ENCODE peak calls at places on chromosomes 2 and 18, in nine cellular contexts. One of them, this sample, is unnamed.

GRCh38 chr2:26521054-26521912 is 43.4 kb upstream of the OTOF start:
- DNase-seq in IMR-90: no peak
- DNase-seq in brain microvascular endothelial cell: peak; percentile 7
- DNase-seq in AG04450: no peak
- DNase-seq in ovary: no peak
- DNase-seq in MCF 10A: peak; percentile 42
- DNase-seq in fibroblast of the aortic adventitia: no peak
- DNase-seq in nephron progenitor cell: peak; percentile 34
- DNase-seq in dorsolateral prefrontal cortex: no peak
- DNase-seq in this sample: peak; percentile 22

GRCh38 chr2:221254281-221254680 is 317.8 kb downstream of the EPHA4 start:
- DNase-seq in IMR-90: no peak
- DNase-seq in brain microvascular endothelial cell: no peak
- DNase-seq in AG04450: no peak
- DNase-seq in ovary: no peak
- DNase-seq in MCF 10A: peak; percentile 46
- DNase-seq in fibroblast of the aortic adventitia: no peak
- DNase-seq in nephron progenitor cell: peak; percentile 29
- DNase-seq in dorsolateral prefrontal cortex: no peak
- DNase-seq in this sample: no peak

GRCh38 chr2:13745324-13745723 is 887.2 kb upstream of the LRATD1 start:
- DNase-seq in IMR-90: no peak
- DNase-seq in brain microvascular endothelial cell: no peak
- DNase-seq in AG04450: no peak
- DNase-seq in ovary: no peak
- DNase-seq in MCF 10A: no peak
- DNase-seq in fibroblast of the aortic adventitia: no peak
- DNase-seq in nephron progenitor cell: peak; percentile 10
- DNase-seq in dorsolateral prefrontal cortex: no peak
- DNase-seq in this sample: no peak

GRCh38 chr18:37965572-37965970 is 400.0 kb upstream of the CELF4 start:
- DNase-seq in IMR-90: no peak
- DNase-seq in brain microvascular endothelial cell: no peak
- DNase-seq in AG04450: no peak
- DNase-seq in ovary: no peak
- DNase-seq in MCF 10A: peak; percentile 46
- DNase-seq in fibroblast of the aortic adventitia: no peak
- DNase-seq in nephron progenitor cell: no peak
- DNase-seq in dorsolateral prefrontal cortex: no peak
- DNase-seq in this sample: no peak

GRCh38 chr2:235734168-235734567 is 240.3 kb downstream of the AGAP1 start:
- DNase-seq in IMR-90: no peak
- DNase-seq in brain microvascular endothelial cell: no peak
- DNase-seq in AG04450: no peak
- DNase-seq in ovary: no peak
- DNase-seq in MCF 10A: no peak
- DNase-seq in fibroblast of the aortic adventitia: no peak
- DNase-seq in nephron progenitor cell: no peak
- DNase-seq in dorsolateral prefrontal cortex: no peak
- DNase-seq in this sample: no peak

GRCh38 chr2:38190542-38191218 is 114.7 kb upstream of the CYP1B1 start:
- DNase-seq in IMR-90: peak; percentile 47
- DNase-seq in brain microvascular endothelial cell: peak; percentile 22
- DNase-seq in AG04450: no peak
- DNase-seq in ovary: no peak
- DNase-seq in MCF 10A: no peak
- DNase-seq in fibroblast of the aortic adventitia: peak; percentile 95
- DNase-seq in nephron progenitor cell: no peak
- DNase-seq in dorsolateral prefrontal cortex: no peak
- DNase-seq in this sample: no peak

GRCh38 chr2:26904839-26905238 is 56.9 kb downstream of the DPYSL5 start:
- DNase-seq in IMR-90: no peak
- DNase-seq in brain microvascular endothelial cell: no peak
- DNase-seq in AG04450: no peak
- DNase-seq in ovary: no peak
- DNase-seq in MCF 10A: no peak
- DNase-seq in fibroblast of the aortic adventitia: no peak
- DNase-seq in nephron progenitor cell: no peak
- DNase-seq in dorsolateral prefrontal cortex: no peak
- DNase-seq in this sample: no peak

GRCh38 chr2:114127372-114127771 is 237.5 kb downstream of the ACTR3 start:
- DNase-seq in IMR-90: peak; percentile 42
- DNase-seq in brain microvascular endothelial cell: no peak
- DNase-seq in AG04450: no peak
- DNase-seq in ovary: no peak
- DNase-seq in MCF 10A: peak; percentile 33
- DNase-seq in fibroblast of the aortic adventitia: peak; percentile 47
- DNase-seq in nephron progenitor cell: no peak
- DNase-seq in dorsolateral prefrontal cortex: no peak
- DNase-seq in this sample: no peak

GRCh38 chr2:236507393-236508085 is 62.1 kb upstream of the ACKR3 start:
- DNase-seq in IMR-90: no peak
- DNase-seq in brain microvascular endothelial cell: no peak
- DNase-seq in AG04450: no peak
- DNase-seq in ovary: peak; percentile 69
- DNase-seq in MCF 10A: no peak
- DNase-seq in fibroblast of the aortic adventitia: peak; percentile 23
- DNase-seq in nephron progenitor cell: peak; percentile 82
- DNase-seq in dorsolateral prefrontal cortex: peak; percentile 5
- DNase-seq in this sample: peak; percentile 56

GRCh38 chr2:69786105-69786504 is 43.4 kb upstream of the GMCL1 start:
- DNase-seq in IMR-90: no peak
- DNase-seq in brain microvascular endothelial cell: no peak
- DNase-seq in AG04450: no peak
- DNase-seq in ovary: no peak
- DNase-seq in MCF 10A: no peak
- DNase-seq in fibroblast of the aortic adventitia: no peak
- DNase-seq in nephron progenitor cell: no peak
- DNase-seq in dorsolateral prefrontal cortex: no peak
- DNase-seq in this sample: no peak

GRCh38 chr2:69791045-69791444 is 38.4 kb upstream of the GMCL1 start:
- DNase-seq in IMR-90: no peak
- DNase-seq in brain microvascular endothelial cell: peak; percentile 74
- DNase-seq in AG04450: no peak
- DNase-seq in ovary: no peak
- DNase-seq in MCF 10A: no peak
- DNase-seq in fibroblast of the aortic adventitia: peak; percentile 64
- DNase-seq in nephron progenitor cell: no peak
- DNase-seq in dorsolateral prefrontal cortex: no peak
- DNase-seq in this sample: no peak

GRCh38 chr2:69790601-69790959 is 38.9 kb upstream of the GMCL1 start:
- DNase-seq in IMR-90: no peak
- DNase-seq in brain microvascular endothelial cell: no peak
- DNase-seq in AG04450: no peak
- DNase-seq in ovary: no peak
- DNase-seq in MCF 10A: no peak
- DNase-seq in fibroblast of the aortic adventitia: no peak
- DNase-seq in nephron progenitor cell: no peak
- DNase-seq in dorsolateral prefrontal cortex: no peak
- DNase-seq in this sample: no peak

GRCh38 chr2:69789129-69789528 is 40.3 kb upstream of the GMCL1 start:
- DNase-seq in IMR-90: peak; percentile 94
- DNase-seq in brain microvascular endothelial cell: peak; percentile 98
- DNase-seq in AG04450: peak; percentile 62
- DNase-seq in ovary: no peak
- DNase-seq in MCF 10A: no peak
- DNase-seq in fibroblast of the aortic adventitia: peak; percentile 70
- DNase-seq in nephron progenitor cell: peak; percentile 32
- DNase-seq in dorsolateral prefrontal cortex: no peak
- DNase-seq in this sample: peak; percentile 6

DNA sequence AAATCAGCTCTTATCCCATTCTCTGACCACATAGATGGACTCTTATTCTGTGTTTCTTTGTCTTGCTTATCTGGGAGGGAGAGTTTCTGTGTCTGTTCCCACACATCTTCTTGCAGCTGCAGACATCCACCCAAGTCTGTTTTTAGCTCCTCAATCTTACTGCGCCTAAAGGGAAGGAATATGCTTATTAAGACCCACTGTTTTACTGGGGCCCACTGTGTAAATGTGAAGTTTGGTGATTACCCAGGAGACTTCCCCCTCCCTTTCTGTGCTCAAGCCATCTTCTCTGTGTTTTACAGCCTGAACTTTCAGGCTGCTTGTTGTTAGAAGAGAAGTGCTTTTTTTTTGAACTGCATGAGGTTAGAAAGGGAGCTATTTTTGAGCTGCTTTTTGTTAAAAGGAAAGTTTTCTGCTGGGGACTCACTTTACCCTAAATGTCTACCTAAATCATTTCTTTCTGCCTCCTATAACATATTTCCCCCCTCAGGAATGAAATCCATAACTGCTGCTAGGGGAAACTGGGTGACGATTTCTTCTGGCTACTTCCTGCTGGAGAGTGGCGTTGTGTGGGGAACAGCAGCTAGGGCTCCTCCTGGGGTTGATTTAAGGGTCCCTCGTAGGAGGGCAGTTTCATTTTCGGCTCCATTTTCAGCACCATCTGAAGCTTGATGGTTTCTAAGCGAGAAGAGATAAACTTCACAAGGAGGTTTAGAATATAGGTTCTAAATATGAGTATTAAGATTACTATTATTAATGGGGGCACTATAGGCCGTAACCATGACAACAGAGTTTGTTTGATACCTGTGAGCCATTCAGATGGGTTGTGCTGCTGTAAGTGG is 39.5 kb upstream of the GMCL1 start:
- DNase-seq in IMR-90: peak; percentile 39
- DNase-seq in brain microvascular endothelial cell: peak; percentile 41
- DNase-seq in AG04450: no peak
- DNase-seq in ovary: peak; percentile 26
- DNase-seq in MCF 10A: no peak
- DNase-seq in fibroblast of the aortic adventitia: peak; percentile 55
- DNase-seq in nephron progenitor cell: peak; percentile 12
- DNase-seq in dorsolateral prefrontal cortex: no peak
- DNase-seq in this sample: no peak
- TF ChIP-seq CTCF in IMR-90: no peak
- TF ChIP-seq CTCF in brain microvascular endothelial cell: no peak
- TF ChIP-seq CTCF in AG04450: peak; percentile 21
- TF ChIP-seq CTCF in ovary: no peak
- TF ChIP-seq CTCF in MCF 10A: no peak
- TF ChIP-seq CTCF in fibroblast of the aortic adventitia: no peak
- TF ChIP-seq CTCF in nephron progenitor cell: no peak
- TF ChIP-seq CTCF in dorsolateral prefrontal cortex: no peak
- TF ChIP-seq CTCF in this sample: no peak

GRCh38 chr18:61435064-61435652 is 101.9 kb downstream of the CDH20 start:
- DNase-seq in IMR-90: peak; percentile 10
- DNase-seq in brain microvascular endothelial cell: peak; percentile 11
- DNase-seq in AG04450: no peak
- DNase-seq in ovary: no peak
- DNase-seq in MCF 10A: peak; percentile 34
- DNase-seq in fibroblast of the aortic adventitia: peak; percentile 4
- DNase-seq in nephron progenitor cell: peak; percentile 3
- DNase-seq in dorsolateral prefrontal cortex: no peak
- DNase-seq in this sample: no peak
- TF ChIP-seq CTCF in IMR-90: peak; percentile 44
- TF ChIP-seq CTCF in brain microvascular endothelial cell: peak; percentile 75
- TF ChIP-seq CTCF in AG04450: peak; percentile 62
- TF ChIP-seq CTCF in ovary: no peak
- TF ChIP-seq CTCF in MCF 10A: peak; percentile 29
- TF ChIP-seq CTCF in fibroblast of the aortic adventitia: peak; percentile 38
- TF ChIP-seq CTCF in nephron progenitor cell: peak; percentile 52
- TF ChIP-seq CTCF in dorsolateral prefrontal cortex: peak; percentile 23
- TF ChIP-seq CTCF in this sample: peak; percentile 71

GRCh38 chr2:197307236-197307932 is 3.2 kb downstream of the ANKRD44 start:
- DNase-seq in IMR-90: no peak
- DNase-seq in brain microvascular endothelial cell: no peak
- DNase-seq in AG04450: no peak
- DNase-seq in ovary: no peak
- DNase-seq in MCF 10A: no peak
- DNase-seq in fibroblast of the aortic adventitia: no peak
- DNase-seq in nephron progenitor cell: no peak
- DNase-seq in dorsolateral prefrontal cortex: no peak
- DNase-seq in this sample: no peak
- TF ChIP-seq CTCF in IMR-90: no peak
- TF ChIP-seq CTCF in brain microvascular endothelial cell: peak; percentile 29
- TF ChIP-seq CTCF in AG04450: peak; percentile 11
- TF ChIP-seq CTCF in ovary: no peak
- TF ChIP-seq CTCF in MCF 10A: no peak
- TF ChIP-seq CTCF in fibroblast of the aortic adventitia: peak; percentile 3
- TF ChIP-seq CTCF in nephron progenitor cell: no peak
- TF ChIP-seq CTCF in dorsolateral prefrontal cortex: peak; percentile 21
- TF ChIP-seq CTCF in this sample: no peak

DNA sequence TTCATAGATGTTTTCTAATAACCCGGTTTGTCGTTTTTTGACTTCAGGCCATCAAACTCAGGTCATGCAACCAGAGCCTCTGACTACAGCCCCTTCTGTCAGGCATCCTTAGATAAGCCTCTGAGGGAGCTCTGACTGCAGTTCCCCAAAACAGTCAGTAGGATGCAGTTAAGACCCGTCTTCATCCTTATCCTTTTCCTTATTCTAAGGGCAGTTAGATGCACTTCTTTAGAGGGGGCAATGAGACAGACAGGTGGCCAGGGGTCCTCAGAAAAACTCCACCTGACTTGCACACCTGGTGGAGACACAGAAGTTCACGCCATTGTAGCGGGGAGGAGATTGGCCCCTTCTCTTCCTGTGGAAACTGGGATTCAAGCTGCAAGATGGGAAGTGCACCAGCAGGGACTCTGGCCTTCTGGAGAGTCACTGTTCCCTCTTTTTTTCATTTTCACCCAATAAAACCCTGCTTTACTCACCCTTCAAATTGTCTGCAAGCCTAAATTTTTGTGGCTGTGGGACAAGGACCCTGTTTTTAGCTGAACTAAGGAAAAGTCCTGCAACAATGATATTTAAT is 104.8 kb upstream of the TFPI start:
- DNase-seq in IMR-90: peak; percentile 45
- DNase-seq in brain microvascular endothelial cell: peak; percentile 44
- DNase-seq in AG04450: peak; percentile 6
- DNase-seq in ovary: no peak
- DNase-seq in MCF 10A: peak; percentile 10
- DNase-seq in fibroblast of the aortic adventitia: peak; percentile 43
- DNase-seq in nephron progenitor cell: peak; percentile 5
- DNase-seq in dorsolateral prefrontal cortex: no peak
- DNase-seq in this sample: no peak
- TF ChIP-seq CTCF in IMR-90: peak; percentile 46
- TF ChIP-seq CTCF in brain microvascular endothelial cell: peak; percentile 76
- TF ChIP-seq CTCF in AG04450: peak; percentile 69
- TF ChIP-seq CTCF in ovary: no peak
- TF ChIP-seq CTCF in MCF 10A: no peak
- TF ChIP-seq CTCF in fibroblast of the aortic adventitia: peak; percentile 61
- TF ChIP-seq CTCF in nephron progenitor cell: peak; percentile 47
- TF ChIP-seq CTCF in dorsolateral prefrontal cortex: no peak
- TF ChIP-seq CTCF in this sample: peak; percentile 49

GRCh38 chr2:105787376-105788318 is 42.9 kb downstream of the NCK2 start:
- DNase-seq in IMR-90: no peak
- DNase-seq in brain microvascular endothelial cell: no peak
- DNase-seq in AG04450: no peak
- DNase-seq in ovary: no peak
- DNase-seq in MCF 10A: no peak
- DNase-seq in fibroblast of the aortic adventitia: no peak
- DNase-seq in nephron progenitor cell: no peak
- DNase-seq in dorsolateral prefrontal cortex: no peak
- DNase-seq in this sample: no peak
- TF ChIP-seq CTCF in IMR-90: peak; percentile 11
- TF ChIP-seq CTCF in brain microvascular endothelial cell: no peak
- TF ChIP-seq CTCF in AG04450: no peak
- TF ChIP-seq CTCF in ovary: no peak
- TF ChIP-seq CTCF in MCF 10A: no peak
- TF ChIP-seq CTCF in fibroblast of the aortic adventitia: no peak
- TF ChIP-seq CTCF in nephron progenitor cell: no peak
- TF ChIP-seq CTCF in dorsolateral prefrontal cortex: no peak
- TF ChIP-seq CTCF in this sample: no peak

GRCh38 chr2:212863185-212863588 is 288.2 kb downstream of the IKZF2 start:
- DNase-seq in IMR-90: no peak
- DNase-seq in brain microvascular endothelial cell: peak; percentile 12
- DNase-seq in AG04450: no peak
- DNase-seq in ovary: no peak
- DNase-seq in MCF 10A: peak; percentile 53
- DNase-seq in fibroblast of the aortic adventitia: peak; percentile 28
- DNase-seq in nephron progenitor cell: peak; percentile 16
- DNase-seq in dorsolateral prefrontal cortex: no peak
- DNase-seq in this sample: no peak
- TF ChIP-seq CTCF in IMR-90: peak; percentile 42
- TF ChIP-seq CTCF in brain microvascular endothelial cell: peak; percentile 69
- TF ChIP-seq CTCF in AG04450: peak; percentile 41
- TF ChIP-seq CTCF in ovary: no peak
- TF ChIP-seq CTCF in MCF 10A: peak; percentile 40
- TF ChIP-seq CTCF in fibroblast of the aortic adventitia: peak; percentile 48
- TF ChIP-seq CTCF in nephron progenitor cell: peak; percentile 35
- TF ChIP-seq CTCF in dorsolateral prefrontal cortex: no peak
- TF ChIP-seq CTCF in this sample: peak; percentile 70

This sample was measured in neural crest cell.